ENCODE peak calls at places on chromosomes 13 and 19, in nine cellular contexts. One of them, this sample, is unnamed.

GRCh38 chr19:50486823-50487515 is 10.3 kb upstream of the GARIN5A start:
- DNase-seq in astrocyte of the spinal cord: peak; percentile 39
- DNase-seq in OCI-LY7: peak; percentile 60
- DNase-seq in neural crest cell: peak; percentile 67
- DNase-seq in endothelial cell: no peak
- DNase-seq in adrenal gland: no peak
- DNase-seq in CD4-positive, alpha-beta T cell: peak; percentile 43
- DNase-seq in left lung: peak; percentile 31
- DNase-seq in dorsolateral prefrontal cortex: no peak
- DNase-seq in this sample: peak; percentile 82

GRCh38 chr13:39600766-39601165 is 2.2 kb downstream of the LHFPL6 start:
- DNase-seq in dorsolateral prefrontal cortex: peak; percentile 44
- DNase-seq in adrenal gland: no peak
- DNase-seq in astrocyte of the spinal cord: peak; percentile 47
- DNase-seq in OCI-LY7: peak; percentile 66
- DNase-seq in left lung: no peak
- DNase-seq in endothelial cell: peak; percentile 38
- DNase-seq in CD4-positive, alpha-beta T cell: no peak
- DNase-seq in neural crest cell: peak; percentile 23
- DNase-seq in this sample: no peak

GRCh38 chr13:95559100-95559499 is 6.6 kb downstream of the CLDN10 start:
- DNase-seq in astrocyte of the spinal cord: no peak
- DNase-seq in adrenal gland: no peak
- DNase-seq in dorsolateral prefrontal cortex: no peak
- DNase-seq in left lung: no peak
- DNase-seq in CD4-positive, alpha-beta T cell: no peak
- DNase-seq in OCI-LY7: no peak
- DNase-seq in endothelial cell: no peak
- DNase-seq in neural crest cell: no peak
- DNase-seq in this sample: no peak

GRCh38 chr19:46015961-46016425 is 6.9 kb downstream of the PGLYRP1 start:
- DNase-seq in dorsolateral prefrontal cortex: no peak
- DNase-seq in endothelial cell: peak; percentile 19
- DNase-seq in OCI-LY7: no peak
- DNase-seq in CD4-positive, alpha-beta T cell: peak; percentile 40
- DNase-seq in astrocyte of the spinal cord: no peak
- DNase-seq in adrenal gland: no peak
- DNase-seq in neural crest cell: no peak
- DNase-seq in left lung: peak; percentile 85
- DNase-seq in this sample: peak; percentile 43

GRCh38 chr19:42303101-42303464 is 659 bp upstream of the PAFAH1B3 start:
- DNase-seq in OCI-LY7: no peak
- DNase-seq in endothelial cell: no peak
- DNase-seq in neural crest cell: no peak
- DNase-seq in CD4-positive, alpha-beta T cell: no peak
- DNase-seq in dorsolateral prefrontal cortex: no peak
- DNase-seq in astrocyte of the spinal cord: no peak
- DNase-seq in left lung: no peak
- DNase-seq in adrenal gland: no peak
- DNase-seq in this sample: no peak

GRCh38 chr13:94761407-94761806 is 49.1 kb upstream of the SOX21 start:
- DNase-seq in neural crest cell: no peak
- DNase-seq in CD4-positive, alpha-beta T cell: no peak
- DNase-seq in endothelial cell: no peak
- DNase-seq in left lung: no peak
- DNase-seq in OCI-LY7: no peak
- DNase-seq in astrocyte of the spinal cord: no peak
- DNase-seq in dorsolateral prefrontal cortex: no peak
- DNase-seq in adrenal gland: no peak
- DNase-seq in this sample: no peak

GRCh38 chr19:1105217-1105872 is 1.6 kb downstream of the GPX4 start:
- DNase-seq in OCI-LY7: no peak
- DNase-seq in astrocyte of the spinal cord: no peak
- DNase-seq in left lung: no peak
- DNase-seq in neural crest cell: no peak
- DNase-seq in CD4-positive, alpha-beta T cell: peak; percentile 31
- DNase-seq in dorsolateral prefrontal cortex: no peak
- DNase-seq in adrenal gland: no peak
- DNase-seq in endothelial cell: no peak
- DNase-seq in this sample: no peak

GRCh38 chr19:4352701-4353121 is 9.3 kb downstream of the MPND start:
- DNase-seq in left lung: no peak
- DNase-seq in neural crest cell: peak; percentile 72
- DNase-seq in dorsolateral prefrontal cortex: peak; percentile 55
- DNase-seq in CD4-positive, alpha-beta T cell: peak; percentile 57
- DNase-seq in endothelial cell: peak; percentile 69
- DNase-seq in astrocyte of the spinal cord: peak; percentile 60
- DNase-seq in OCI-LY7: peak; percentile 65
- DNase-seq in adrenal gland: no peak
- DNase-seq in this sample: peak; percentile 75

GRCh38 chr13:95221991-95222732 is 79.1 kb downstream of the ABCC4 start:
- DNase-seq in neural crest cell: no peak
- DNase-seq in CD4-positive, alpha-beta T cell: no peak
- DNase-seq in adrenal gland: no peak
- DNase-seq in endothelial cell: no peak
- DNase-seq in dorsolateral prefrontal cortex: no peak
- DNase-seq in OCI-LY7: no peak
- DNase-seq in left lung: no peak
- DNase-seq in astrocyte of the spinal cord: no peak
- DNase-seq in this sample: no peak

GRCh38 chr13:32267836-32268439 is 47.2 kb downstream of the ZAR1L start:
- DNase-seq in dorsolateral prefrontal cortex: no peak
- DNase-seq in neural crest cell: no peak
- DNase-seq in left lung: no peak
- DNase-seq in OCI-LY7: peak; percentile 47
- DNase-seq in CD4-positive, alpha-beta T cell: peak; percentile 35
- DNase-seq in adrenal gland: no peak
- DNase-seq in endothelial cell: no peak
- DNase-seq in astrocyte of the spinal cord: no peak
- DNase-seq in this sample: no peak
- TF ChIP-seq CTCF in dorsolateral prefrontal cortex: no peak
- TF ChIP-seq CTCF in neural crest cell: peak; percentile 62
- TF ChIP-seq CTCF in left lung: peak; percentile 68
- TF ChIP-seq CTCF in OCI-LY7: peak; percentile 78
- TF ChIP-seq CTCF in CD4-positive, alpha-beta T cell: peak; percentile 73
- TF ChIP-seq CTCF in adrenal gland: no peak
- TF ChIP-seq CTCF in endothelial cell: peak; percentile 67
- TF ChIP-seq CTCF in astrocyte of the spinal cord: peak; percentile 62
- TF ChIP-seq CTCF in this sample: peak; percentile 66

GRCh38 chr13:113150545-113151365 is 7.7 kb upstream of the PROZ start:
- DNase-seq in OCI-LY7: no peak
- DNase-seq in dorsolateral prefrontal cortex: no peak
- DNase-seq in adrenal gland: peak; percentile 46
- DNase-seq in neural crest cell: no peak
- DNase-seq in left lung: no peak
- DNase-seq in CD4-positive, alpha-beta T cell: no peak
- DNase-seq in endothelial cell: no peak
- DNase-seq in astrocyte of the spinal cord: no peak
- DNase-seq in this sample: no peak
- TF ChIP-seq CTCF in OCI-LY7: no peak
- TF ChIP-seq CTCF in dorsolateral prefrontal cortex: no peak
- TF ChIP-seq CTCF in adrenal gland: no peak
- TF ChIP-seq CTCF in neural crest cell: no peak
- TF ChIP-seq CTCF in left lung: no peak
- TF ChIP-seq CTCF in CD4-positive, alpha-beta T cell: no peak
- TF ChIP-seq CTCF in endothelial cell: no peak
- TF ChIP-seq CTCF in astrocyte of the spinal cord: no peak
- TF ChIP-seq CTCF in this sample: no peak

GRCh38 chr19:48415869-48416268 is 22.4 kb downstream of the GRIN2D start:
- DNase-seq in neural crest cell: no peak
- DNase-seq in CD4-positive, alpha-beta T cell: no peak
- DNase-seq in OCI-LY7: no peak
- DNase-seq in adrenal gland: no peak
- DNase-seq in dorsolateral prefrontal cortex: no peak
- DNase-seq in astrocyte of the spinal cord: no peak
- DNase-seq in left lung: peak; percentile 70
- DNase-seq in endothelial cell: no peak
- DNase-seq in this sample: no peak

GRCh38 chr19:48421548-48421947 is 24.2 kb upstream of the GRWD1 start:
- DNase-seq in dorsolateral prefrontal cortex: no peak
- DNase-seq in astrocyte of the spinal cord: no peak
- DNase-seq in adrenal gland: no peak
- DNase-seq in neural crest cell: no peak
- DNase-seq in endothelial cell: no peak
- DNase-seq in left lung: peak; percentile 37
- DNase-seq in CD4-positive, alpha-beta T cell: no peak
- DNase-seq in OCI-LY7: no peak
- DNase-seq in this sample: no peak

GRCh38 chr19:48417436-48417835 is 24.0 kb downstream of the GRIN2D start:
- DNase-seq in OCI-LY7: no peak
- DNase-seq in left lung: peak; percentile 51
- DNase-seq in neural crest cell: no peak
- DNase-seq in adrenal gland: no peak
- DNase-seq in dorsolateral prefrontal cortex: no peak
- DNase-seq in astrocyte of the spinal cord: no peak
- DNase-seq in CD4-positive, alpha-beta T cell: no peak
- DNase-seq in endothelial cell: no peak
- DNase-seq in this sample: peak; percentile 31

GRCh38 chr19:48419158-48419920 is 25.9 kb downstream of the GRIN2D start:
- DNase-seq in endothelial cell: peak; percentile 67
- DNase-seq in left lung: peak; percentile 74
- DNase-seq in neural crest cell: peak; percentile 50
- DNase-seq in dorsolateral prefrontal cortex: no peak
- DNase-seq in CD4-positive, alpha-beta T cell: peak; percentile 58
- DNase-seq in OCI-LY7: peak; percentile 53
- DNase-seq in astrocyte of the spinal cord: peak; percentile 55
- DNase-seq in adrenal gland: peak; percentile 67
- DNase-seq in this sample: peak; percentile 77

GRCh38 chr19:48418317-48419064 is 25.0 kb downstream of the GRIN2D start:
- DNase-seq in OCI-LY7: no peak
- DNase-seq in adrenal gland: no peak
- DNase-seq in CD4-positive, alpha-beta T cell: no peak
- DNase-seq in neural crest cell: no peak
- DNase-seq in astrocyte of the spinal cord: peak; percentile 52
- DNase-seq in dorsolateral prefrontal cortex: no peak
- DNase-seq in endothelial cell: no peak
- DNase-seq in left lung: peak; percentile 15
- DNase-seq in this sample: no peak
- TF ChIP-seq CTCF in OCI-LY7: peak; percentile 28
- TF ChIP-seq CTCF in adrenal gland: no peak
- TF ChIP-seq CTCF in CD4-positive, alpha-beta T cell: no peak
- TF ChIP-seq CTCF in neural crest cell: no peak
- TF ChIP-seq CTCF in astrocyte of the spinal cord: peak; percentile 35
- TF ChIP-seq CTCF in dorsolateral prefrontal cortex: no peak
- TF ChIP-seq CTCF in endothelial cell: no peak
- TF ChIP-seq CTCF in left lung: no peak
- TF ChIP-seq CTCF in this sample: no peak

DNA sequence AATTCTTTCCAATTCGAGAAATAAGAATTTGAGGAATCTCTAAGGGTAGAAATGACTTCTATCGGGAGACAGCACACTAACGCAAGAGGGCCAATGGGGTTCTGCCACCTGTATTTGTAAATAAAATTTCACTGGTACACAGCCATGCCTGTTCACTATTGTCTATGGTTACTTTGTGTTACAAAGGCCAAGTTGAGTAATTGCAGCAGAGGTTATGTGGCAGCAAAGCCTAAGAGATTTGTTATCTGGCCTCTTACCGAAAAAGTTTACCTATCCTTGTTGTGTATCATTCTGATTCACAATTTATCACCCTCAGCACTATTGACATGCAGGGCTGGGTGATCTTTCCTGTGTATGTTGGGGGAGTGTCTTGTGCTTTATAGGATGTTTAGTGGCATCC is 278.0 kb downstream of the KLF5 start:
- DNase-seq in left lung: no peak
- DNase-seq in OCI-LY7: no peak
- DNase-seq in endothelial cell: no peak
- DNase-seq in astrocyte of the spinal cord: no peak
- DNase-seq in adrenal gland: no peak
- DNase-seq in CD4-positive, alpha-beta T cell: no peak
- DNase-seq in dorsolateral prefrontal cortex: no peak
- DNase-seq in neural crest cell: no peak
- DNase-seq in this sample: no peak
- TF ChIP-seq CTCF in left lung: no peak
- TF ChIP-seq CTCF in OCI-LY7: no peak
- TF ChIP-seq CTCF in endothelial cell: no peak
- TF ChIP-seq CTCF in astrocyte of the spinal cord: no peak
- TF ChIP-seq CTCF in adrenal gland: no peak
- TF ChIP-seq CTCF in CD4-positive, alpha-beta T cell: no peak
- TF ChIP-seq CTCF in dorsolateral prefrontal cortex: no peak
- TF ChIP-seq CTCF in neural crest cell: no peak
- TF ChIP-seq CTCF in this sample: no peak

GRCh38 chr13:48233097-48233885 is at the start of gene ITM2B:
- DNase-seq in astrocyte of the spinal cord: peak; percentile 68
- DNase-seq in adrenal gland: peak; percentile 88
- DNase-seq in dorsolateral prefrontal cortex: peak; percentile 85
- DNase-seq in CD4-positive, alpha-beta T cell: peak; percentile 57
- DNase-seq in neural crest cell: peak; percentile 60
- DNase-seq in endothelial cell: peak; percentile 72
- DNase-seq in OCI-LY7: peak; percentile 77
- DNase-seq in left lung: peak; percentile 95
- DNase-seq in this sample: peak; percentile 80
- TF ChIP-seq CTCF in astrocyte of the spinal cord: peak; percentile 32
- TF ChIP-seq CTCF in adrenal gland: peak; percentile 41
- TF ChIP-seq CTCF in dorsolateral prefrontal cortex: peak; percentile 40
- TF ChIP-seq CTCF in CD4-positive, alpha-beta T cell: peak; percentile 68
- TF ChIP-seq CTCF in neural crest cell: peak; percentile 54
- TF ChIP-seq CTCF in endothelial cell: peak; percentile 17
- TF ChIP-seq CTCF in OCI-LY7: peak; percentile 79
- TF ChIP-seq CTCF in left lung: peak; percentile 30
- TF ChIP-seq CTCF in this sample: no peak

DNA sequence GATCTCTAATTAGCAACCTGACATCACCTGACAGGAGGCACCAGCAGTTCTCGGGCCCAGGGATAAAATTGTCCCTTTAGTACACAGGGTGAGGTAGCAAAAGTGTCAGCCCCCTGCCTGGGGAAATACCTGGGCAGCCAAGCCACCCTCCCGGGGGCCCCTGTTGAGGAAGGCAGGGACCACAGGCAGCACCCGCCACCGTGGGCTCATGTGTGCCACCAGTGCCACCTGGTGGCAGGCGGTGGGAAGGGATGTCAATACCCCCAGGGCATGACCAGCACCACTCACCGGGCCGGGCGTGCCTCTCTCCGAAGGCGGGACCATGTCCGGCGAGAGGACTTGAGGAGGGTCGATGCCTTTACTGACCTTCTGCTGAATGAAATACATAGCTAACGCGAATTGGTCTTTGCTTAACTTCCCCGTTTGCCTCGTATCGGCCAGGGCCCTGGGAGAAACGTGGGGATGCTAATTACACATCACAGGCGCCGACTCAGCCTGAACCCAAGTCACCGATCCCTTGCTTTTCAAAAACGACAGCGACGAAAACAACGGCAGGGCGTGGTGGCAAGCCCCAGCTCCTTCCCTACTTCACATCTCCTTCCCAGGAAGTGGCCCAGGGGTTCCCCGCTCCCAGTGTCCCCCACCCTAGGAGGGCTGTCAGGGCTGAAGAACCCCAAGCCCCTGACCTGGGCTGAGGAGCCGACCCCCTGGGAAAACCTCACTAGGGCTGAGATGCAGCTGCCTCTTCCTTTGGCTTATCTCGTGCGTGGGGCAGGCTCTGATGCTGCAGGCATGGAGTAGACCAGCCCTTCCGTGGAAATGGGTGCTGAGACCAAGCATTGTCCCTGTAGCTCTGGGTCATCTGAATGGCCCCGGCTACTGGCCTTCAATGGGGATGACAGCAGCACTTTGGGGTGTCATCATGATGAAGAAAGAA is 53.8 kb downstream of the EPS15L1 start:
- DNase-seq in astrocyte of the spinal cord: peak; percentile 29
- DNase-seq in CD4-positive, alpha-beta T cell: peak; percentile 62
- DNase-seq in neural crest cell: peak; percentile 61
- DNase-seq in endothelial cell: peak; percentile 77
- DNase-seq in left lung: peak; percentile 92
- DNase-seq in OCI-LY7: peak; percentile 79
- DNase-seq in adrenal gland: peak; percentile 80
- DNase-seq in dorsolateral prefrontal cortex: no peak
- DNase-seq in this sample: peak; percentile 79
- TF ChIP-seq CTCF in astrocyte of the spinal cord: peak; percentile 91
- TF ChIP-seq CTCF in CD4-positive, alpha-beta T cell: peak; percentile 89
- TF ChIP-seq CTCF in neural crest cell: peak; percentile 77
- TF ChIP-seq CTCF in endothelial cell: peak; percentile 89
- TF ChIP-seq CTCF in left lung: peak; percentile 86
- TF ChIP-seq CTCF in OCI-LY7: peak; percentile 91
- TF ChIP-seq CTCF in adrenal gland: peak; percentile 55
- TF ChIP-seq CTCF in dorsolateral prefrontal cortex: peak; percentile 75
- TF ChIP-seq CTCF in this sample: peak; percentile 88